ENCODE peak calls at places on chromosome 7, in four cellular contexts. C is NCI-H748 treated with DMSO at 0.1 percent for 48 hours; H is stimulated activated CD4-positive, alpha-beta T cell treated with anti-CD3 and anti-CD28 coated beads, Interleukin-4, amount 100 ng/mL, for 24 hours; J is SJSA1. N is an unnamed sample.
A peak's percentile ranks its signal among the peaks of the same experiment; 100 is the strongest.

GRCh38 chr7:1989049-1989860 is 243.5 kb downstream of the MAD1L1 start:
- DNase-seq in H (no peak), C (no peak), J (no peak), N (no peak)

GRCh38 chr7:6500691-6501090 is 50.6 kb downstream of the GRID2IP start:
- DNase-seq in C (no peak), H (no peak), J (no peak), N (no peak)

GRCh38 chr7:618539-619355 is 99.1 kb upstream of the PDGFA start:
- DNase-seq in C (no peak), H (peak; percentile 66), J (no peak), N (no peak)

GRCh38 chr7:27101188-27101905 is 1.1 kb downstream of the HOXA2 start:
- DNase-seq in J (no peak), C (no peak), H (no peak), N (no peak)

GRCh38 chr7:20698469-20698868 is 83.0 kb downstream of the ABCB5 start:
- DNase-seq in C (no peak), H (no peak), J (no peak), N (no peak)

GRCh38 chr7:36391436-36392198 is 2.0 kb downstream of the ANLN start:
- DNase-seq in H (no peak), J (no peak), C (peak; percentile 27), N (peak; percentile 24)

GRCh38 chr7:142513221-142513955 is 235.9 kb upstream of the PRSS1 start:
- DNase-seq in C (no peak), J (no peak), H (no peak), N (no peak)

GRCh38 chr7:37480026-37480425 is 31.4 kb upstream of the ELMO1 start:
- DNase-seq in J (no peak), H (no peak), C (no peak), N (no peak)

GRCh38 chr7:140238778-140239652 is 62.2 kb upstream of the KDM7A start:
- DNase-seq in C (peak; percentile 87), J (no peak), H (no peak), N (no peak)

GRCh38 chr7:92851732-92852131 is 15.4 kb upstream of the CDK6 start:
- DNase-seq in H (no peak), J (no peak), C (no peak), N (no peak)

GRCh38 chr7:99790407-99790806 is 6.4 kb upstream of the CYP3A4 start:
- DNase-seq in H (no peak), J (no peak), C (no peak), N (no peak)

GRCh38 chr7:106243893-106244292 is 40.9 kb downstream of the NAMPT start:
- DNase-seq in C (no peak), H (no peak), J (no peak), N (no peak)

GRCh38 chr7:140726304-140726703 is 29.8 kb downstream of the NDUFB2 start:
- DNase-seq in C (no peak), H (no peak), J (no peak), N (no peak)

GRCh38 chr7:131538071-131538790 is 18.2 kb downstream of the PODXL start:
- DNase-seq in H (no peak), J (peak; percentile 86), C (no peak), N (peak; percentile 97)

GRCh38 chr7:33744293-33744692 is 161.0 kb upstream of the BMPER start:
- DNase-seq in J (no peak), H (no peak), C (no peak), N (no peak)

GRCh38 chr7:2244404-2244803 is 2.4 kb downstream of the NUDT1 start:
- DNase-seq in J (no peak), H (no peak), C (no peak), N (no peak)

GRCh38 chr7:100190059-100190711 is 12.5 kb downstream of the STAG3 start:
- DNase-seq in C (no peak), J (no peak), H (no peak), N (no peak)

GRCh38 chr7:92448185-92448747 is 984 bp downstream of the GATAD1 start:
- DNase-seq in H (peak; percentile 63), J (peak; percentile 50), C (peak; percentile 48), N (peak; percentile 61)

GRCh38 chr7:54907981-54908380 is 110.8 kb upstream of the EGFR start:
- DNase-seq in C (no peak), J (no peak), H (no peak), N (no peak)

GRCh38 chr7:157407512-157408257 is 70.9 kb downstream of the DNAJB6 start:
- DNase-seq in J (no peak), C (no peak), H (no peak), N (no peak)

GRCh38 chr7:120168066-120168465 is 104.9 kb upstream of the KCND2 start:
- DNase-seq in H (no peak), C (no peak), J (no peak), N (no peak)

GRCh38 chr7:26291699-26292538 is at the start of gene SNX10:
- DNase-seq in H (peak; percentile 59), J (no peak), C (peak; percentile 35), N (peak; percentile 76)

GRCh38 chr7:22943997-22944396 is 69.9 kb downstream of the HYCC1 start:
- DNase-seq in C (no peak), J (no peak), H (no peak), N (no peak)

GRCh38 chr7:20595971-20596370 is 19.5 kb upstream of the ABCB5 start:
- DNase-seq in J (no peak), H (no peak), C (no peak), N (no peak)

GRCh38 chr7:129612112-129613015 is 844 bp downstream of the NRF1 start:
- DNase-seq in H (peak; percentile 42), J (peak; percentile 56), C (peak; percentile 49), N (no peak)

GRCh38 chr7:73509463-73509862 is 12.6 kb downstream of the BAZ1B start:
- DNase-seq in C (no peak), H (no peak), J (no peak), N (no peak)

GRCh38 chr7:82527831-82528230 is 84.3 kb upstream of the CACNA2D1 start:
- DNase-seq in C (no peak), J (no peak), H (no peak), N (peak; percentile 67)

GRCh38 chr7:111164442-111164841 is 73.5 kb downstream of the LRRN3 start:
- DNase-seq in H (no peak), J (no peak), C (no peak), N (no peak)

GRCh38 chr7:151367304-151367703 is 25.7 kb downstream of the NUB1 start:
- DNase-seq in H (no peak), C (no peak), J (no peak), N (no peak)